ENCODE peak calls at places on chromosomes 11 and 22, in ten cellular contexts. I, G, S, B, H, Z, J, Y, Q and C are unnamed samples.

GRCh38 chr11:2518112-2518982 is 73.5 kb downstream of the KCNQ1 start:
- DNase-seq in I (peak), Z (peak), Q (peak), S (no peak), Y (peak), B (no peak), H (peak), G (no peak), J (peak), C (no peak)

GRCh38 chr11:393219-394033 is 583 bp upstream of the PKP3 start:
- DNase-seq in Q (no peak), J (no peak), S (peak), G (peak), B (peak), I (no peak), Y (no peak), H (no peak), Z (no peak), C (peak)

GRCh38 chr11:65051389-65051858 is 6.9 kb downstream of the NAALADL1 start:
- DNase-seq in Z (no peak), G (no peak), H (no peak), I (no peak), B (peak), J (no peak), Y (no peak), Q (no peak), S (no peak), C (no peak)

GRCh38 chr22:44816141-44816540 is 63.8 kb downstream of the ARHGAP8 start:
- DNase-seq in Y (no peak), I (no peak), B (no peak), G (no peak), Z (no peak), Q (no peak), S (no peak), J (no peak), H (peak), C (no peak)

GRCh38 chr22:44248926-44249325 is 63.8 kb downstream of the SHISAL1 start:
- DNase-seq in S (no peak), Z (no peak), I (no peak), Y (no peak), G (no peak), H (no peak), B (no peak), J (no peak), Q (no peak), C (no peak)

GRCh38 chr22:45995405-45996101 is 18.6 kb upstream of the WNT7B start:
- DNase-seq in Q (no peak), S (no peak), G (no peak), Z (peak), B (no peak), I (no peak), H (peak), J (peak), Y (no peak), C (no peak)

GRCh38 chr11:25057861-25058260 is 561.0 kb downstream of the LUZP2 start:
- DNase-seq in B (no peak), S (no peak), Z (no peak), Y (no peak), G (no peak), H (no peak), I (no peak), Q (no peak), J (no peak), C (no peak)

GRCh38 chr11:83046626-83047172 is 25.0 kb downstream of the RAB30 start:
- DNase-seq in Q (no peak), Y (no peak), S (no peak), B (no peak), H (no peak), Z (no peak), G (peak), I (no peak), J (no peak), C (no peak)

GRCh38 chr11:65557280-65558001 is 718 bp downstream of the LTBP3 start:
- DNase-seq in S (no peak), Y (no peak), B (no peak), Z (no peak), J (no peak), G (no peak), Q (no peak), I (peak), H (no peak), C (no peak)

GRCh38 chr11:70669871-70670683 is 271.7 kb downstream of the CTTN start:
- DNase-seq in S (no peak), J (no peak), Z (no peak), Y (no peak), G (no peak), H (no peak), Q (no peak), I (no peak), B (no peak), C (no peak)

GRCh38 chr11:10451399-10452116 is 3.5 kb upstream of the AMPD3 start:
- DNase-seq in I (no peak), Z (no peak), H (no peak), S (no peak), Y (no peak), G (no peak), J (no peak), B (no peak), Q (no peak), C (no peak)

GRCh38 chr11:2770556-2771301 is 70.9 kb upstream of the KCNQ1OT1 start:
- DNase-seq in B (no peak), H (no peak), Z (peak), S (no peak), Q (peak), J (peak), Y (peak), G (no peak), I (no peak), C (no peak)

GRCh38 chr11:10623797-10624761 is 55.6 kb upstream of the LYVE1 start:
- DNase-seq in J (no peak), Z (no peak), I (no peak), Y (peak), S (no peak), H (no peak), Q (peak), B (no peak), G (peak), C (no peak)

GRCh38 chr22:19238900-19239299 is 52.6 kb downstream of the CLTCL1 start:
- DNase-seq in G (no peak), Y (no peak), J (no peak), Q (no peak), S (no peak), Z (no peak), I (no peak), H (no peak), B (no peak), C (no peak)

GRCh38 chr11:44942029-44942710 is 8.5 kb downstream of the TP53I11 start:
- DNase-seq in Y (no peak), Q (no peak), B (no peak), I (no peak), G (no peak), S (no peak), H (no peak), Z (no peak), J (no peak), C (no peak)
- H3K4me3 ChIP-seq in Y (no peak), Q (no peak), B (no peak), I (no peak), G (no peak), S (no peak), H (no peak), Z (no peak), J (no peak), C (no peak)

GRCh38 chr11:26285593-26285992 is 46.3 kb upstream of the ANO3 start:
- DNase-seq in Z (no peak), G (no peak), S (no peak), J (no peak), B (no peak), Q (no peak), Y (no peak), I (no peak), H (no peak), C (no peak)

GRCh38 chr11:26287067-26287518 is 44.8 kb upstream of the ANO3 start:
- DNase-seq in J (no peak), G (peak), Z (no peak), B (peak), S (no peak), I (no peak), H (no peak), Q (no peak), Y (no peak), C (peak)

GRCh38 chr11:26283852-26284421 is 48.0 kb upstream of the ANO3 start:
- DNase-seq in Q (no peak), Z (no peak), I (no peak), G (no peak), J (no peak), B (no peak), S (no peak), H (no peak), Y (no peak), C (no peak)

GRCh38 chr11:26286472-26287066 is 45.4 kb upstream of the ANO3 start:
- DNase-seq in G (peak), Z (no peak), J (no peak), Q (no peak), B (peak), Y (no peak), S (no peak), H (no peak), I (no peak), C (peak)
- TF ChIP-seq CTCF in G (peak), Z (peak), J (no peak), Q (peak), B (peak), Y (no peak), S (peak), H (no peak), I (peak), C (peak)

GRCh38 chr11:59212222-59212621 is 505 bp downstream of the MPEG1 start:
- DNase-seq in Q (no peak), I (no peak), G (no peak), B (no peak), S (no peak), H (no peak), Y (no peak), J (no peak), Z (no peak), C (no peak)

GRCh38 chr11:59214141-59214893 is 1.6 kb upstream of the MPEG1 start:
- DNase-seq in Q (no peak), Y (no peak), H (no peak), S (no peak), I (no peak), J (no peak), B (no peak), G (no peak), Z (no peak), C (no peak)

GRCh38 chr11:59208956-59209355 is 3.8 kb downstream of the MPEG1 start:
- DNase-seq in Z (no peak), J (no peak), Y (no peak), H (no peak), G (no peak), S (no peak), B (peak), Q (no peak), I (no peak), C (no peak)

GRCh38 chr11:59216654-59217640 is 4.2 kb upstream of the MPEG1 start:
- DNase-seq in G (peak), Y (no peak), I (no peak), Z (no peak), Q (peak), H (no peak), S (no peak), B (peak), J (peak), C (peak)

DNA sequence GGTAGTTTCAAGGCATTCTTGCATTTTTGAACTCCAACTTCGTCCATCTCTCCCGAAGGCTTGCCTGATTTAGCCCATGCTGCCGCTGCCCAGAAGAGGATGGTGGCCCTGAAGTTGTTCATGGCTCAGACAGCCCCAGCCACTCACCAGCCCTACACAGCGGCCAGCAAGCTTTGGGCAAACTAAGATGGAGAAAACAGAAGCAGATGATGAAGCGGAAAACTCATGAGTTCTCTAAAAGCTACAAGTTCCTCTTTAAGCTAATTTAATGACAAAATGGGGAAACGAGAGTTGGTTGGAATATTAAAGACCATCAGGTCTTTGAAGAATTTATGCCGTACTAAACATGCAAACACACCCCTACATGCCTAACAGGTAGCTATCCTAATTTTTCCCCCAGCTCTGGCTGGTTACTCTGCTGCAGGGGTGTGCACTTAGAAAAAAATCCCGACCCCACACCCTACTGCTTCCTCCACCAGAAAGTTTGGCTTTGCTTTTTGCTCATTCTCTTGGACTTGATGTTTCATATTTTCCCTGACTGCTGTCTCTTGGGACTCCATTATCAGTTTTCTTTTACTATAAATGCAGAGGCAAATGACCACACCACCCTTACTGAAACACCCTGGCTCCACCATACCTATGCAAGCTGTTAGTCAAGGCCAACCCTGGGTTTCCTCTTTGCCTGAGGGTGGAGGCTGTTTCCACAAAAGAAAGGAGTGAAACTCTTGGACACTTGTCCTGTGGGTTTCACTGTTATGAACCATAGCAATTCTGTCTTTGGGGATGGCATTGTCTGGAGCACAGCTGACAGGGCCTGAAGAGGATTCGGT is at the start of gene MPEG1:
- DNase-seq in Y (no peak), J (peak), B (no peak), S (no peak), I (no peak), G (no peak), Z (no peak), Q (no peak), H (no peak), C (no peak)
- H3K4me3 ChIP-seq in Y (no peak), J (no peak), B (no peak), S (no peak), I (no peak), G (no peak), Z (peak), Q (no peak), H (no peak), C (no peak)

GRCh38 chr11:15114501-15115475 is at the start of gene INSC:
- DNase-seq in Z (no peak), H (no peak), I (peak), Q (no peak), S (no peak), Y (no peak), G (no peak), J (no peak), B (no peak), C (no peak)
- TF ChIP-seq CTCF in Z (no peak), H (no peak), I (no peak), Q (no peak), S (no peak), Y (no peak), G (no peak), J (no peak), B (no peak), C (no peak)

GRCh38 chr11:128212324-128212723 is 375.0 kb downstream of the ETS1 start:
- DNase-seq in H (no peak), Q (no peak), B (no peak), Y (no peak), S (no peak), J (no peak), G (no peak), I (no peak), Z (no peak), C (no peak)
- H3K4me3 ChIP-seq in H (no peak), Q (no peak), B (no peak), Y (no peak), S (no peak), J (no peak), G (no peak), I (no peak), Z (no peak), C (no peak)

GRCh38 chr11:19323502-19323901 is 82.8 kb upstream of the E2F8 start:
- DNase-seq in Z (no peak), Q (no peak), G (peak), B (no peak), J (no peak), S (no peak), Y (no peak), H (no peak), I (no peak), C (no peak)
- TF ChIP-seq CTCF in Z (no peak), Q (no peak), G (peak), B (peak), J (no peak), S (peak), Y (no peak), H (no peak), I (peak), C (peak)

GRCh38 chr11:126474888-126475626 is 119.6 kb downstream of the ST3GAL4 start:
- DNase-seq in Z (no peak), G (peak), I (no peak), B (no peak), Q (no peak), S (no peak), J (peak), Y (no peak), H (peak), C (no peak)

GRCh38 chr11:126473269-126473668 is 117.8 kb downstream of the ST3GAL4 start:
- DNase-seq in Q (no peak), H (no peak), I (no peak), B (no peak), G (no peak), S (no peak), Z (no peak), J (no peak), Y (no peak), C (no peak)

GRCh38 chr11:126476256-126476970 is 120.9 kb downstream of the ST3GAL4 start:
- DNase-seq in J (no peak), I (no peak), Q (no peak), G (no peak), Z (no peak), S (no peak), Y (no peak), B (no peak), H (no peak), C (no peak)

GRCh38 chr11:126475627-126475991 is 120.1 kb downstream of the ST3GAL4 start:
- DNase-seq in Y (no peak), G (no peak), Q (no peak), I (no peak), H (no peak), J (no peak), Z (no peak), B (no peak), S (no peak), C (no peak)

GRCh38 chr11:126474220-126474619 is 118.7 kb downstream of the ST3GAL4 start:
- DNase-seq in Y (no peak), B (no peak), Z (no peak), S (no peak), Q (no peak), H (no peak), I (no peak), G (no peak), J (peak), C (no peak)
- H3K4me3 ChIP-seq in Y (no peak), B (no peak), Z (no peak), S (no peak), Q (no peak), H (no peak), I (no peak), G (no peak), J (no peak), C (no peak)

GRCh38 chr11:86553322-86553721 is 119.1 kb downstream of the ME3 start:
- DNase-seq in B (no peak), G (no peak), H (no peak), Q (no peak), Y (no peak), I (no peak), J (no peak), Z (no peak), S (no peak), C (peak)
- TF ChIP-seq CTCF in B (no peak), G (no peak), H (no peak), Q (no peak), Y (no peak), I (no peak), J (no peak), Z (no peak), S (no peak), C (no peak)

GRCh38 chr11:125457814-125458343 is 38.2 kb downstream of the FEZ1 start:
- DNase-seq in B (no peak), Y (no peak), I (peak), Q (peak), S (no peak), H (peak), Z (no peak), J (peak), G (peak), C (no peak)
- H3K4me3 ChIP-seq in B (no peak), Y (no peak), I (no peak), Q (no peak), S (no peak), H (no peak), Z (no peak), J (no peak), G (no peak), C (no peak)